ENCODE peak calls at places on chromosomes 5 and 9, in ten cellular contexts. One of them, this sample, is unnamed.

GRCh38 chr9:20321683-20322082 is 300.6 kb downstream of the MLLT3 start:
- DNase-seq in PC-9: no peak
- DNase-seq in choroid plexus epithelial cell: no peak
- DNase-seq in CD8-positive, alpha-beta T cell: peak
- DNase-seq in suprapubic skin: no peak
- DNase-seq in HCT116: no peak
- DNase-seq in lower leg skin: no peak
- DNase-seq in CD8-positive, alpha-beta memory T cell: peak
- DNase-seq in foreskin fibroblast: no peak
- DNase-seq in thyroid gland: no peak
- DNase-seq in this sample: no peak

GRCh38 chr5:41128291-41128690 is 57.1 kb upstream of the MROH2B start:
- DNase-seq in PC-9: no peak
- DNase-seq in choroid plexus epithelial cell: no peak
- DNase-seq in CD8-positive, alpha-beta T cell: no peak
- DNase-seq in suprapubic skin: no peak
- DNase-seq in HCT116: no peak
- DNase-seq in lower leg skin: no peak
- DNase-seq in CD8-positive, alpha-beta memory T cell: no peak
- DNase-seq in foreskin fibroblast: no peak
- DNase-seq in thyroid gland: peak
- DNase-seq in this sample: no peak

GRCh38 chr9:15211994-15212501 is 95.0 kb downstream of the TTC39B start:
- DNase-seq in PC-9: no peak
- DNase-seq in choroid plexus epithelial cell: peak
- DNase-seq in CD8-positive, alpha-beta T cell: no peak
- DNase-seq in suprapubic skin: no peak
- DNase-seq in HCT116: no peak
- DNase-seq in lower leg skin: no peak
- DNase-seq in CD8-positive, alpha-beta memory T cell: no peak
- DNase-seq in foreskin fibroblast: no peak
- DNase-seq in thyroid gland: no peak
- DNase-seq in this sample: no peak

GRCh38 chr5:146073239-146073900 is 32.0 kb downstream of the PLAC8L1 start:
- DNase-seq in PC-9: no peak
- DNase-seq in choroid plexus epithelial cell: no peak
- DNase-seq in CD8-positive, alpha-beta T cell: no peak
- DNase-seq in suprapubic skin: no peak
- DNase-seq in HCT116: no peak
- DNase-seq in lower leg skin: no peak
- DNase-seq in CD8-positive, alpha-beta memory T cell: no peak
- DNase-seq in foreskin fibroblast: no peak
- DNase-seq in thyroid gland: no peak
- DNase-seq in this sample: no peak

GRCh38 chr5:95747041-95747679 is 16.0 kb downstream of the RHOBTB3 start:
- DNase-seq in PC-9: no peak
- DNase-seq in choroid plexus epithelial cell: no peak
- DNase-seq in CD8-positive, alpha-beta T cell: no peak
- DNase-seq in suprapubic skin: no peak
- DNase-seq in HCT116: no peak
- DNase-seq in lower leg skin: no peak
- DNase-seq in CD8-positive, alpha-beta memory T cell: no peak
- DNase-seq in foreskin fibroblast: no peak
- DNase-seq in thyroid gland: no peak
- DNase-seq in this sample: no peak

GRCh38 chr9:109311731-109312130 is 9.1 kb downstream of the EPB41L4B start:
- DNase-seq in PC-9: no peak
- DNase-seq in choroid plexus epithelial cell: no peak
- DNase-seq in CD8-positive, alpha-beta T cell: no peak
- DNase-seq in suprapubic skin: no peak
- DNase-seq in HCT116: no peak
- DNase-seq in lower leg skin: no peak
- DNase-seq in CD8-positive, alpha-beta memory T cell: no peak
- DNase-seq in foreskin fibroblast: no peak
- DNase-seq in thyroid gland: no peak
- DNase-seq in this sample: no peak

GRCh38 chr5:154446183-154447073 is 631 bp downstream of the SAP30L start:
- DNase-seq in PC-9: peak
- DNase-seq in choroid plexus epithelial cell: peak
- DNase-seq in CD8-positive, alpha-beta T cell: no peak
- DNase-seq in suprapubic skin: peak
- DNase-seq in HCT116: no peak
- DNase-seq in lower leg skin: no peak
- DNase-seq in CD8-positive, alpha-beta memory T cell: peak
- DNase-seq in foreskin fibroblast: peak
- DNase-seq in thyroid gland: peak
- DNase-seq in this sample: no peak

GRCh38 chr9:127927457-127928231 is 2.9 kb downstream of the PIP5KL1 start:
- DNase-seq in PC-9: peak
- DNase-seq in choroid plexus epithelial cell: no peak
- DNase-seq in CD8-positive, alpha-beta T cell: peak
- DNase-seq in suprapubic skin: no peak
- DNase-seq in HCT116: peak
- DNase-seq in lower leg skin: no peak
- DNase-seq in CD8-positive, alpha-beta memory T cell: peak
- DNase-seq in foreskin fibroblast: no peak
- DNase-seq in thyroid gland: peak
- DNase-seq in this sample: no peak

GRCh38 chr9:131666779-131667178 is 73.1 kb downstream of the RAPGEF1 start:
- DNase-seq in PC-9: no peak
- DNase-seq in choroid plexus epithelial cell: no peak
- DNase-seq in CD8-positive, alpha-beta T cell: no peak
- DNase-seq in suprapubic skin: no peak
- DNase-seq in HCT116: no peak
- DNase-seq in lower leg skin: no peak
- DNase-seq in CD8-positive, alpha-beta memory T cell: peak
- DNase-seq in foreskin fibroblast: no peak
- DNase-seq in thyroid gland: no peak
- DNase-seq in this sample: no peak

DNA sequence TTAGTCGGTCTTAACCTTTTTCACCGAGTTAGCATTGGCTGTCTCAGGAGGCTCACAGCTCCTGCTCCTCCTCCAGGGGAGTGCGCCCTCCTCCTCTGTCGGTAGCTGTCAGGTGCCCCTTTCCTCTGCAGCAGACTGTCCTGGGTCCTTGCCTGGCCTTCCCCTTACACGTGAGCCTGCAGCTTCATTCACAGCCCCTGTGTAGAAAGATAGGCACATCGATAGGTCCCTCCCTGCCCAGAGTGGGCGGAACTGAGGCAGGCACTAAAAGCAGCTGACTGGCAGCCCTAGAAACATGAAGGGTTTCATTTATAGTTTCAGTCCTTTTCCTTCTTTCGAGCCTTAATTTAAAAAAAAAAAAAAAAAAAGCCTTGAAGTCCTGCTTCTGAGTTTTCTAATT is 17.2 kb downstream of the TENT4A start:
- DNase-seq in PC-9: no peak
- DNase-seq in choroid plexus epithelial cell: no peak
- DNase-seq in CD8-positive, alpha-beta T cell: no peak
- DNase-seq in suprapubic skin: peak
- DNase-seq in HCT116: no peak
- DNase-seq in lower leg skin: no peak
- DNase-seq in CD8-positive, alpha-beta memory T cell: no peak
- DNase-seq in foreskin fibroblast: no peak
- DNase-seq in thyroid gland: no peak
- DNase-seq in this sample: no peak
- H3K4me3 ChIP-seq in PC-9: no peak
- H3K4me3 ChIP-seq in choroid plexus epithelial cell: no peak
- H3K4me3 ChIP-seq in CD8-positive, alpha-beta T cell: no peak
- H3K4me3 ChIP-seq in suprapubic skin: no peak
- H3K4me3 ChIP-seq in HCT116: no peak
- H3K4me3 ChIP-seq in lower leg skin: no peak
- H3K4me3 ChIP-seq in CD8-positive, alpha-beta memory T cell: no peak
- H3K4me3 ChIP-seq in foreskin fibroblast: no peak
- H3K4me3 ChIP-seq in thyroid gland: no peak
- H3K4me3 ChIP-seq in this sample: no peak

DNA sequence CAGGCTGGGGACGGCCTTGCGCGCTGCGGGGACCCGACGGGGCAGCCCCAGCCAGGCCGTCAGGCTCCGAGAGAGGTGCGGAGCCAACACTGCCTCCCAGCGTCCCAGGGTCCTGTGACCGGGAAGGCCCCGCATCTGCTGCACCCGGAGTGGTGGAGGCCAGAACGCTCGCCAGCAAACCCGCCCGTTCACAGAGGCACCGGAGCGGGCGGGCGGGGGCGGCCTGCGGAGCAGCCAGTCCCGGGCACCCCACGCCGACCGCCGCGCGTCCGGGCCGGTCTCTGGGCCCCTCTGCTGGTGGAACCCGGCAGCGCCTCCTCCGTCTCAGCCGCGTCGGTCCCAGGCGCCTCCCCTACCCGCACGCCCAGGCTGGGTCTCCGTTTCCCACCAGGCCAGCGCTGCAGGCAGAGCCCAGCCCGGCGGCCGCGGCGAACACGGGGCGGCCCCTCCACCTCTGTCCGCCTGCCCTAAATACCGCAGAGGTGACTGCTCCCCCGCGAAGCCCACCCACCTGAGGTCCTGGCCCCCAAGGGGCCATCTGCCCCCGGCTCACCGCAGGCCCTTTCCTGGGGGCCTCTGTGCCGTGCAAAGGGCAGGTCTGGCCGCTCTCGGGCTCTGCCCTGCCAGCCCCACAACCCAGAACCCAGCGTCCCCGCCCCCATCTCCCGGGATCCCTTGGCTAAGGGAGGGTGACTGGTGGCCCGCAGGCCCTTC is 15.9 kb downstream of the EXD3 start:
- DNase-seq in PC-9: peak
- DNase-seq in choroid plexus epithelial cell: peak
- DNase-seq in CD8-positive, alpha-beta T cell: peak
- DNase-seq in suprapubic skin: no peak
- DNase-seq in HCT116: no peak
- DNase-seq in lower leg skin: no peak
- DNase-seq in CD8-positive, alpha-beta memory T cell: peak
- DNase-seq in foreskin fibroblast: peak
- DNase-seq in thyroid gland: peak
- DNase-seq in this sample: no peak
- H3K4me3 ChIP-seq in PC-9: no peak
- H3K4me3 ChIP-seq in choroid plexus epithelial cell: peak
- H3K4me3 ChIP-seq in CD8-positive, alpha-beta T cell: no peak
- H3K4me3 ChIP-seq in suprapubic skin: peak
- H3K4me3 ChIP-seq in HCT116: peak
- H3K4me3 ChIP-seq in lower leg skin: no peak
- H3K4me3 ChIP-seq in CD8-positive, alpha-beta memory T cell: no peak
- H3K4me3 ChIP-seq in foreskin fibroblast: peak
- H3K4me3 ChIP-seq in thyroid gland: no peak
- H3K4me3 ChIP-seq in this sample: peak

GRCh38 chr9:88197781-88198345 is 59.6 kb upstream of the SPATA31C2 start:
- DNase-seq in PC-9: peak
- DNase-seq in choroid plexus epithelial cell: peak
- DNase-seq in CD8-positive, alpha-beta T cell: no peak
- DNase-seq in suprapubic skin: no peak
- DNase-seq in HCT116: no peak
- DNase-seq in lower leg skin: no peak
- DNase-seq in CD8-positive, alpha-beta memory T cell: no peak
- DNase-seq in foreskin fibroblast: peak
- DNase-seq in thyroid gland: no peak
- DNase-seq in this sample: peak
- H3K4me3 ChIP-seq in PC-9: peak
- H3K4me3 ChIP-seq in choroid plexus epithelial cell: no peak
- H3K4me3 ChIP-seq in CD8-positive, alpha-beta T cell: no peak
- H3K4me3 ChIP-seq in suprapubic skin: peak
- H3K4me3 ChIP-seq in HCT116: no peak
- H3K4me3 ChIP-seq in lower leg skin: no peak
- H3K4me3 ChIP-seq in CD8-positive, alpha-beta memory T cell: no peak
- H3K4me3 ChIP-seq in foreskin fibroblast: peak
- H3K4me3 ChIP-seq in thyroid gland: no peak
- H3K4me3 ChIP-seq in this sample: peak

GRCh38 chr5:176414704-176415103 is 1.6 kb downstream of the CLTB start:
- DNase-seq in PC-9: no peak
- DNase-seq in choroid plexus epithelial cell: no peak
- DNase-seq in CD8-positive, alpha-beta T cell: no peak
- DNase-seq in suprapubic skin: no peak
- DNase-seq in HCT116: no peak
- DNase-seq in lower leg skin: no peak
- DNase-seq in CD8-positive, alpha-beta memory T cell: no peak
- DNase-seq in foreskin fibroblast: no peak
- DNase-seq in thyroid gland: no peak
- DNase-seq in this sample: no peak
- H3K4me3 ChIP-seq in PC-9: peak
- H3K4me3 ChIP-seq in choroid plexus epithelial cell: no peak
- H3K4me3 ChIP-seq in CD8-positive, alpha-beta T cell: no peak
- H3K4me3 ChIP-seq in suprapubic skin: peak
- H3K4me3 ChIP-seq in HCT116: no peak
- H3K4me3 ChIP-seq in lower leg skin: no peak
- H3K4me3 ChIP-seq in CD8-positive, alpha-beta memory T cell: no peak
- H3K4me3 ChIP-seq in foreskin fibroblast: peak
- H3K4me3 ChIP-seq in thyroid gland: no peak
- H3K4me3 ChIP-seq in this sample: no peak

DNA sequence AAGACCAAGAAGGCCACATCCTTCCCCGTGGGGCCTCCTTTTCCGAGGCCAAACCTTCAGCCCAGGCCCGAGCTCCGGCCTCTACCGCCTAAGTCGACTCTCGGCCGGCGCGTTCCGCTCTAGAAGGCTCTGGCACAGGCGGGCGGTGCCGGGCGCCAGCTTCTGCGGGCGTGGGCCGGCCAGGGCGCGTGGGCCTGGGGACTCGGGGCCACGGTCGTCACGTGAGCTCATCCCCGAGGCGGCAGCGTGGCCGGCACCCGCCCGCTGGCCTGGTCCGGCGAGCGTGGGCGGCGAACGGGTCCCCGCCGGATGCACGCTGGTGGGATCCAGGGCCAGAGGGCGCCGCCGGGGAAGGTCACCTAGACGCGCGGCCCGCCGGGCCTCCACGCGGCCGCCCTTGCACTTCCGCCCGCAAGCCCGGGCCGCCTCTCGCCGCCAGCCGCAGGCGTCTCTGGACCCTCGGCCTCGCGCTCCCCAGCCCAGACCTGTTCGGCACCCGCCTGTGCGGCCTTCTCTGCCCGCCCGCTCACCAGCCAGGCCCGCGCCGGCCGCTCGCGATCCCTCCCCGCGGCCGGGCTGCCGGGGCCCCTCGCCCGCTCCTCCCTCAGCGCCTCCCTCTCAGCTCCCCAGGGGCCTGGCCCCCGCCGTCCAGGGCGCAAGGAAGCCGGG is 684 bp downstream of the VDAC1 start:
- DNase-seq in PC-9: no peak
- DNase-seq in choroid plexus epithelial cell: peak
- DNase-seq in CD8-positive, alpha-beta T cell: no peak
- DNase-seq in suprapubic skin: peak
- DNase-seq in HCT116: no peak
- DNase-seq in lower leg skin: peak
- DNase-seq in CD8-positive, alpha-beta memory T cell: peak
- DNase-seq in foreskin fibroblast: peak
- DNase-seq in thyroid gland: peak
- DNase-seq in this sample: no peak
- H3K4me3 ChIP-seq in PC-9: peak
- H3K4me3 ChIP-seq in choroid plexus epithelial cell: peak
- H3K4me3 ChIP-seq in CD8-positive, alpha-beta T cell: peak
- H3K4me3 ChIP-seq in suprapubic skin: peak
- H3K4me3 ChIP-seq in HCT116: peak
- H3K4me3 ChIP-seq in lower leg skin: peak
- H3K4me3 ChIP-seq in CD8-positive, alpha-beta memory T cell: peak
- H3K4me3 ChIP-seq in foreskin fibroblast: peak
- H3K4me3 ChIP-seq in thyroid gland: peak
- H3K4me3 ChIP-seq in this sample: peak

This sample was measured in skeletal muscle cell.